ENCODE peak calls at places on chromosomes 5 and 9, in eight cellular contexts. One of them, this sample, is unnamed.

GRCh38 chr5:137833463-137833862 is 34.2 kb upstream of the MYOT start:
- DNase-seq in adrenal gland: peak; percentile 68
- DNase-seq in stomach: no peak
- DNase-seq in NB4: no peak
- DNase-seq in body of pancreas: peak; percentile 16
- DNase-seq in HCT116: peak; percentile 92
- DNase-seq in lower leg skin: no peak
- DNase-seq in A549: peak; percentile 95
- DNase-seq in this sample: peak; percentile 13

GRCh38 chr9:70042461-70043215 is 1.0 kb upstream of the MAMDC2 start:
- DNase-seq in adrenal gland: no peak
- DNase-seq in stomach: no peak
- DNase-seq in NB4: no peak
- DNase-seq in body of pancreas: no peak
- DNase-seq in HCT116: no peak
- DNase-seq in lower leg skin: no peak
- DNase-seq in A549: no peak
- DNase-seq in this sample: no peak

GRCh38 chr5:112083623-112084022 is 326.6 kb upstream of the NREP start:
- DNase-seq in adrenal gland: no peak
- DNase-seq in stomach: no peak
- DNase-seq in NB4: no peak
- DNase-seq in body of pancreas: no peak
- DNase-seq in HCT116: no peak
- DNase-seq in lower leg skin: no peak
- DNase-seq in A549: no peak
- DNase-seq in this sample: no peak

GRCh38 chr9:16371306-16371705 is 499.2 kb downstream of the BNC2 start:
- DNase-seq in adrenal gland: no peak
- DNase-seq in stomach: no peak
- DNase-seq in NB4: no peak
- DNase-seq in body of pancreas: no peak
- DNase-seq in HCT116: no peak
- DNase-seq in lower leg skin: no peak
- DNase-seq in A549: no peak
- DNase-seq in this sample: no peak

GRCh38 chr9:106769331-106769730 is 93.6 kb upstream of the ZNF462 start:
- DNase-seq in adrenal gland: no peak
- DNase-seq in stomach: no peak
- DNase-seq in NB4: no peak
- DNase-seq in body of pancreas: no peak
- DNase-seq in HCT116: no peak
- DNase-seq in lower leg skin: no peak
- DNase-seq in A549: no peak
- DNase-seq in this sample: no peak

GRCh38 chr5:9439651-9440292 is 106.1 kb downstream of the SEMA5A start:
- DNase-seq in adrenal gland: no peak
- DNase-seq in stomach: no peak
- DNase-seq in NB4: no peak
- DNase-seq in body of pancreas: no peak
- DNase-seq in HCT116: no peak
- DNase-seq in lower leg skin: no peak
- DNase-seq in A549: no peak
- DNase-seq in this sample: no peak

GRCh38 chr9:133090752-133091325 is 29.1 kb downstream of the CEL start:
- DNase-seq in adrenal gland: no peak
- DNase-seq in stomach: no peak
- DNase-seq in NB4: no peak
- DNase-seq in body of pancreas: no peak
- DNase-seq in HCT116: no peak
- DNase-seq in lower leg skin: no peak
- DNase-seq in A549: no peak
- DNase-seq in this sample: no peak

GRCh38 chr5:135206862-135207261 is 172.8 kb upstream of the PITX1 start:
- DNase-seq in adrenal gland: peak; percentile 8
- DNase-seq in stomach: no peak
- DNase-seq in NB4: no peak
- DNase-seq in body of pancreas: no peak
- DNase-seq in HCT116: no peak
- DNase-seq in lower leg skin: peak; percentile 29
- DNase-seq in A549: no peak
- DNase-seq in this sample: no peak

GRCh38 chr5:16225927-16226326 is 46.3 kb upstream of the MARCHF11 start:
- DNase-seq in adrenal gland: no peak
- DNase-seq in stomach: no peak
- DNase-seq in NB4: no peak
- DNase-seq in body of pancreas: no peak
- DNase-seq in HCT116: no peak
- DNase-seq in lower leg skin: no peak
- DNase-seq in A549: no peak
- DNase-seq in this sample: no peak

GRCh38 chr5:142644640-142645361 is 41.1 kb downstream of the FGF1 start:
- DNase-seq in adrenal gland: peak; percentile 28
- DNase-seq in stomach: no peak
- DNase-seq in NB4: no peak
- DNase-seq in body of pancreas: peak; percentile 17
- DNase-seq in HCT116: peak; percentile 96
- DNase-seq in lower leg skin: no peak
- DNase-seq in A549: peak; percentile 83
- DNase-seq in this sample: no peak

GRCh38 chr9:22084336-22085035 is 75.4 kb upstream of the CDKN2B start:
- DNase-seq in adrenal gland: peak; percentile 45
- DNase-seq in stomach: no peak
- DNase-seq in NB4: no peak
- DNase-seq in body of pancreas: no peak
- DNase-seq in HCT116: peak; percentile 74
- DNase-seq in lower leg skin: no peak
- DNase-seq in A549: no peak
- DNase-seq in this sample: peak; percentile 14

GRCh38 chr9:76459691-76460635 is 981 bp downstream of the GCNT1 start:
- DNase-seq in adrenal gland: peak; percentile 28
- DNase-seq in stomach: peak; percentile 58
- DNase-seq in NB4: peak; percentile 54
- DNase-seq in body of pancreas: peak; percentile 40
- DNase-seq in HCT116: peak; percentile 35
- DNase-seq in lower leg skin: peak; percentile 88
- DNase-seq in A549: peak; percentile 29
- DNase-seq in this sample: peak; percentile 56

GRCh38 chr5:112933105-112933504 is 11.1 kb upstream of the REEP5 start:
- DNase-seq in adrenal gland: no peak
- DNase-seq in stomach: no peak
- DNase-seq in NB4: no peak
- DNase-seq in body of pancreas: no peak
- DNase-seq in HCT116: no peak
- DNase-seq in lower leg skin: no peak
- DNase-seq in A549: no peak
- DNase-seq in this sample: no peak

GRCh38 chr9:72592501-72593403 is 71.3 kb downstream of the TMC1 start:
- DNase-seq in adrenal gland: no peak
- DNase-seq in stomach: no peak
- DNase-seq in NB4: peak; percentile 65
- DNase-seq in body of pancreas: peak; percentile 65
- DNase-seq in HCT116: no peak
- DNase-seq in lower leg skin: no peak
- DNase-seq in A549: peak; percentile 78
- DNase-seq in this sample: peak; percentile 86

GRCh38 chr9:136545065-136545965 is 533 bp downstream of the NOTCH1 start:
- DNase-seq in adrenal gland: no peak
- DNase-seq in stomach: no peak
- DNase-seq in NB4: peak; percentile 37
- DNase-seq in body of pancreas: no peak
- DNase-seq in HCT116: no peak
- DNase-seq in lower leg skin: peak; percentile 92
- DNase-seq in A549: no peak
- DNase-seq in this sample: no peak

GRCh38 chr9:38309324-38310195 is 82.9 kb upstream of the ALDH1B1 start:
- DNase-seq in adrenal gland: no peak
- DNase-seq in stomach: no peak
- DNase-seq in NB4: no peak
- DNase-seq in body of pancreas: no peak
- DNase-seq in HCT116: no peak
- DNase-seq in lower leg skin: no peak
- DNase-seq in A549: no peak
- DNase-seq in this sample: no peak

GRCh38 chr9:70679845-70680244 is 265.4 kb upstream of the KLF9 start:
- DNase-seq in adrenal gland: no peak
- DNase-seq in stomach: no peak
- DNase-seq in NB4: peak; percentile 25
- DNase-seq in body of pancreas: no peak
- DNase-seq in HCT116: no peak
- DNase-seq in lower leg skin: no peak
- DNase-seq in A549: no peak
- DNase-seq in this sample: no peak

DNA sequence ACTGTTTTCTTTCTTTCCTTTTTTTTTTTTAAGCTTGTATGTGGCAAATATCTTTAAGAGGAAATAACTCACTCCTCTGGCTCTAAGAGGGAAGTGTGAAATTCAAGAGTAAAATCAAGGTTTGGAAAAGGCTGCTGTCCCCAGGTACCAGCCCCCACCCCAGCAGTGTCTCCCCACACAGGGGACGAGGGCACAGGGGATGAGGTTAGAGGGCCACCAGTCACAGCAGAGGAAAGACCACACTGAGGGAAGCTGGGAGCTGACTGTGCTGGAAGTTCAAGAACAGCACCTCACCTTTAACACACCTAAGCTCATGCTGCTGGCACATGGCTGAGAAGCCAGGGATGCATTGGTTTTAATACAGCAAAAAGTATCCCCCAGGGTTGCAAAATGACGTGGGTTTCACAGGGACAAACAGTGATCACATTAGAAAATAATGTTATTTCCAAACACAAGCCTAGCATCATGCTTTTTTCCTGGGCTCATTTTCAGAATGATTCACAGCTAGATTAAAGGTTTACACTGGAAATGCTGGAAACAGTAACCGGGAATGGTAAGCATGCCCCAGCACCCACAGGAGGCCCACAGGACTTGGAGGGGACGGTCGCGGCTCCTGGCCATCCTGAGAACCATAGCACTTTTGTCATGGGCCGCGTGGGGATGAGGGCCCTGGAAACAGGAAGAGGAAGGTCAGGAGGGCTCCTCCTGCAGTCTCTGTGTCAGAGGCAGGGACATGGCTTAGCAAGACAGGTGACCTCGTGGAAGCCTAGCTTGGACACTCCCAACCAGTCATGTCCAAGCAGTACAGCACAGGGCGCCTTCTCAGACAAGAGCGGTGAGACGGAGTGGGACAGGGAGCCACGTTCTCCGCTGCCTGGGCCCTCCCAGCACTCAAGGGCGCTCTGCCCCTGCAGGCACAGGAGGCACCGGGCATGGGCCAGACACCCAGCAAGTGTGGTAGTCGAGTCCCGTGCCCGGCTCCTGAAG is 6.9 kb downstream of the LPCAT1 start:
- DNase-seq in adrenal gland: peak; percentile 22
- DNase-seq in stomach: peak; percentile 25
- DNase-seq in NB4: no peak
- DNase-seq in body of pancreas: peak; percentile 5
- DNase-seq in HCT116: no peak
- DNase-seq in lower leg skin: peak; percentile 65
- DNase-seq in A549: peak; percentile 48
- DNase-seq in this sample: no peak
- TF ChIP-seq POLR2A in adrenal gland: no peak
- TF ChIP-seq POLR2A in stomach: no peak
- TF ChIP-seq POLR2A in NB4: no peak
- TF ChIP-seq POLR2A in body of pancreas: no peak
- TF ChIP-seq POLR2A in HCT116: no peak
- TF ChIP-seq POLR2A in lower leg skin: no peak
- TF ChIP-seq POLR2A in A549: no peak
- TF ChIP-seq POLR2A in this sample: no peak

DNA sequence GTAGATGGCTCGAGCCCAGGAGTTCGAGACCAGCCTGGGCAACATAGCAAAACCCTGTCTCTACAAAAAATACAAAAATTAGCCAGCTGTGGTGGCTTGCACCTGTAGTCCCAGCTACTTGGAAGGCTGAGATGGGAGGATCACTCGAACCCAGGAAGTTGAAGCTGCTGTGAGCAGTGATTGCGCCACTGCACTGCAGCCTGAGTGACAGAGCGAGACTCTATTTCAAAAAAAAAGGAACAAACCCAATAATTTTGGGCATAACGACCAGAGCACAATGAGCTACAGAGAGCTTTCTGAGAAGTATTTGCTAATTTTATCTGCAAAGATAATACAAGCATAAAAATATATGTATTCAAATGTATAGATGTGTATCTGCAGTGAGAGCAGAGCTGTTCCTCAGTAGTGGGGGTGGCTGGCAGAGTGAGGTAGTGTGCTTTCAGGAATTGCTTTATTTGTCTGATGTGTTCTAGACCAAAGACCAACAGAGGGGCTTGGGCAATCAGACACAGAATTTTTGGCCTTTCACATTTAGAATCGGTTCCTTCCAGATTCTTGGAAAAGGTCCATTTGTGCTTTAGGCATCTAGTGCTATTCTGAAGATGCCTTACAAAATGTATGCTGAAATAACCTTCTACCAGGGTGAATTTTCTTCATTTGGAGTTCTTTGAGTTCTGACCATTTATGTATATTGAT is 5.2 kb downstream of the DOCK8 start:
- DNase-seq in adrenal gland: no peak
- DNase-seq in stomach: no peak
- DNase-seq in NB4: peak; percentile 94
- DNase-seq in body of pancreas: peak; percentile 30
- DNase-seq in HCT116: no peak
- DNase-seq in lower leg skin: no peak
- DNase-seq in A549: no peak
- DNase-seq in this sample: no peak
- TF ChIP-seq POLR2A in adrenal gland: no peak
- TF ChIP-seq POLR2A in stomach: no peak
- TF ChIP-seq POLR2A in NB4: no peak
- TF ChIP-seq POLR2A in body of pancreas: no peak
- TF ChIP-seq POLR2A in HCT116: no peak
- TF ChIP-seq POLR2A in lower leg skin: no peak
- TF ChIP-seq POLR2A in A549: no peak
- TF ChIP-seq POLR2A in this sample: no peak

DNA sequence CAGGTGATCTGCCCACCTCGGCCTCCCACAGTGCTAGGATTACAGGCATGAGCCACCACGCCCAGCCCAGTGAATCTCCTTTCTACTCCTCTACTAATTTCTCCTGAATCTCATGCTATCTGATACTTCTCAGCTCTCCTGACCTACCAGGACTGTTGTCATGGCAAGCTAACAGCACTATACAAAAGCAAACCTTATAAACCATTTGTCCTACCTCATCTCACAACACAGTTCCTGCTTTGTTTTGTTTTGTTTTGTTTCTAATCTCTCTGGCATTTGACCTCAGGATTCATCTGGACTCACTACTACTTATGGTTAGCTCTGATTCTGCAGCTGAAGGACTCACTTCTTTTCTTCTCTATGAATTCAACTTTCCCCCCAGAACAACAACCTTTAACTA is 734.8 kb downstream of the TLE1 start:
- DNase-seq in adrenal gland: no peak
- DNase-seq in stomach: no peak
- DNase-seq in NB4: no peak
- DNase-seq in body of pancreas: no peak
- DNase-seq in HCT116: no peak
- DNase-seq in lower leg skin: no peak
- DNase-seq in A549: no peak
- DNase-seq in this sample: no peak
- TF ChIP-seq POLR2A in adrenal gland: no peak
- TF ChIP-seq POLR2A in stomach: no peak
- TF ChIP-seq POLR2A in NB4: no peak
- TF ChIP-seq POLR2A in body of pancreas: no peak
- TF ChIP-seq POLR2A in HCT116: no peak
- TF ChIP-seq POLR2A in lower leg skin: no peak
- TF ChIP-seq POLR2A in A549: no peak
- TF ChIP-seq POLR2A in this sample: no peak

GRCh38 chr5:52906845-52907244 is 82.3 kb upstream of the ITGA2 start:
- DNase-seq in adrenal gland: no peak
- DNase-seq in stomach: no peak
- DNase-seq in NB4: no peak
- DNase-seq in body of pancreas: no peak
- DNase-seq in HCT116: no peak
- DNase-seq in lower leg skin: no peak
- DNase-seq in A549: no peak
- DNase-seq in this sample: no peak
- TF ChIP-seq POLR2A in adrenal gland: no peak
- TF ChIP-seq POLR2A in stomach: no peak
- TF ChIP-seq POLR2A in NB4: no peak
- TF ChIP-seq POLR2A in body of pancreas: no peak
- TF ChIP-seq POLR2A in HCT116: no peak
- TF ChIP-seq POLR2A in lower leg skin: no peak
- TF ChIP-seq POLR2A in A549: no peak
- TF ChIP-seq POLR2A in this sample: no peak

This sample was measured in erythroblast.